ENCODE peak calls at places on chromosomes 13 and 19, in four cellular contexts. K is keratinocyte, F is heart left ventricle, P is pancreas. A is an unnamed sample.

GRCh38 chr19:2255112-2255845 is 938 bp downstream of the JSRP1 start:
- DNase-seq in K (no peak), F (peak; percentile 32), P (no peak), A (no peak)

GRCh38 chr13:51760592-51760991 is 43.4 kb downstream of the DHRS12 start:
- DNase-seq in K (no peak), F (no peak), P (no peak), A (no peak)

GRCh38 chr19:23799321-23799720 is 40.6 kb upstream of the ZNF681 start:
- DNase-seq in K (no peak), F (no peak), P (no peak), A (no peak)

GRCh38 chr13:105735269-105735668 is 800.2 kb downstream of the EFNB2 start:
- DNase-seq in K (no peak), F (no peak), P (no peak), A (no peak)

GRCh38 chr13:76856141-76856571 is 30.0 kb downstream of the KCTD12 start:
- DNase-seq in K (peak; percentile 90), F (no peak), P (no peak), A (no peak)

GRCh38 chr13:21022056-21022693 is 39.2 kb downstream of the LATS2 start:
- DNase-seq in K (no peak), F (no peak), P (no peak), A (no peak)

GRCh38 chr19:18373892-18374629 is 11.9 kb upstream of the GDF15 start:
- DNase-seq in K (peak; percentile 76), F (peak; percentile 93), P (peak; percentile 89), A (peak; percentile 97)

GRCh38 chr19:5001547-5002131 is 32.7 kb downstream of the KDM4B start:
- DNase-seq in K (no peak), F (no peak), P (no peak), A (no peak)

GRCh38 chr19:43450545-43450997 is 14.8 kb downstream of the LYPD3 start:
- DNase-seq in K (no peak), F (no peak), P (no peak), A (no peak)

GRCh38 chr13:33229446-33230177 is 55.9 kb downstream of the STARD13 start:
- DNase-seq in K (no peak), F (no peak), P (no peak), A (no peak)

GRCh38 chr13:111474136-111475002 is 153.9 kb downstream of the TEX29 start:
- DNase-seq in K (no peak), F (no peak), P (no peak), A (no peak)

GRCh38 chr19:33368074-33368864 is 5.2 kb upstream of the CEBPG start:
- DNase-seq in K (peak; percentile 72), F (no peak), P (no peak), A (no peak)

GRCh38 chr19:44904426-44904994 is 1.1 kb upstream of the APOE start:
- DNase-seq in K (no peak), F (no peak), P (no peak), A (no peak)

GRCh38 chr13:33057019-33057785 is 41.0 kb downstream of the KL start:
- DNase-seq in K (no peak), F (no peak), P (no peak), A (no peak)

GRCh38 chr13:28618595-28618994 is 40.3 kb upstream of the POMP start:
- DNase-seq in K (no peak), F (no peak), P (no peak), A (no peak)

GRCh38 chr13:94330552-94331071 is 148.9 kb downstream of the DCT start:
- DNase-seq in K (no peak), F (no peak), P (no peak), A (no peak)

GRCh38 chr19:4742717-4743646 is 19.3 kb upstream of the DPP9 start:
- DNase-seq in K (no peak), F (no peak), P (no peak), A (no peak)

GRCh38 chr19:39126593-39127187 is 1.1 kb downstream of the PAK4 start:
- DNase-seq in K (no peak), F (no peak), P (peak; percentile 79), A (no peak)

GRCh38 chr13:72953391-72953960 is 105.3 kb upstream of the KLF5 start:
- DNase-seq in K (no peak), F (no peak), P (peak; percentile 74), A (peak; percentile 58)

GRCh38 chr13:94333131-94333820 is 146.2 kb downstream of the DCT start:
- DNase-seq in K (no peak), F (no peak), P (no peak), A (no peak)

GRCh38 chr13:29597246-29597645 is 1.8 kb upstream of the SLC7A1 start:
- DNase-seq in K (no peak), F (no peak), P (no peak), A (no peak)

GRCh38 chr13:111337741-111338140 is 17.3 kb downstream of the TEX29 start:
- DNase-seq in K (no peak), F (no peak), P (no peak), A (no peak)

GRCh38 chr19:7229735-7230134 is 64.5 kb downstream of the INSR start:
- DNase-seq in K (no peak), F (no peak), P (no peak), A (no peak)

GRCh38 chr13:73274147-73274546 is 215.3 kb downstream of the KLF5 start:
- DNase-seq in K (no peak), F (no peak), P (no peak), A (no peak)

GRCh38 chr13:31234729-31235128 is 35.0 kb downstream of the B3GLCT start:
- DNase-seq in K (no peak), F (no peak), P (no peak), A (no peak)

GRCh38 chr19:6498294-6499036 is 3.6 kb downstream of the TUBB4A start:
- DNase-seq in K (no peak), F (no peak), P (no peak), A (no peak)

GRCh38 chr19:19644054-19644388 is 564 bp upstream of the GMIP start:
- DNase-seq in K (no peak), F (no peak), P (no peak), A (no peak)
- TF ChIP-seq CTCF in K (no peak), F (peak; percentile 43), P (no peak), A (peak; percentile 45)

GRCh38 chr13:26968431-26969335 is 202.9 kb downstream of the USP12 start:
- DNase-seq in K (no peak), F (peak; percentile 44), P (peak; percentile 80), A (no peak)
- H3K4me1 ChIP-seq in K (no peaks in the 10 kb centered on the region), F (peaks cover 28% of the 10 kb centered on the region), P (peaks cover 38% of the 10 kb centered on the region), A (peaks cover 8% of the 10 kb centered on the region)

GRCh38 chr13:39655569-39656324 is at the start of gene COG6:
- DNase-seq in K (peak; percentile 54), F (peak; percentile 96), P (peak; percentile 83), A (peak; percentile 97)

GRCh38 chr13:39655041-39655568 is 357 bp upstream of the COG6 start:
- DNase-seq in K (no peak), F (no peak), P (no peak), A (no peak)

DNA sequence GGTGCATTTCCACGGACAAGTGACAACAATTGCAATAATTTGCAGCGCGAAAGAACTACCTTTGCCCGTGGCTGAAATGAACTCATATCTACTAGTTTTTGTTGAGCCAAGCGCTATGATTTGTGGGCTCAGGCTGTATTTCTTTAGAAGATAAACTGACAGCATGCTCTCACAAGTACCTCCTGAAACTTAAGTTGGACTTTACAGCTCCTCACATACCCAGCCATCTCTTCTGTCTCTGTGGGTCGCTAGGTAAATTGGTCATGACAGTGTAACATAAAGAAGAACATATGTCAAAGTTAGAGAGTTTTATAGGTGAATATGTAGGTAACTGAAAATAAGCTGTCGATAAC is 839 bp downstream of the COG6 start:
- DNase-seq in K (no peak), F (no peak), P (no peak), A (no peak)
- H3K27ac ChIP-seq in K (peak overlapping the region; percentile 33), F (no peak overlapping the region), P (peak overlapping the region; percentile 77), A (no peak overlapping the region)

GRCh38 chr13:62626771-62627170 is 1211.1 kb upstream of the PCDH20 start:
- DNase-seq in K (no peak), F (no peak), P (no peak), A (no peak)
- TF ChIP-seq CTCF in K (no peak), F (no peak), P (no peak), A (no peak)

DNA sequence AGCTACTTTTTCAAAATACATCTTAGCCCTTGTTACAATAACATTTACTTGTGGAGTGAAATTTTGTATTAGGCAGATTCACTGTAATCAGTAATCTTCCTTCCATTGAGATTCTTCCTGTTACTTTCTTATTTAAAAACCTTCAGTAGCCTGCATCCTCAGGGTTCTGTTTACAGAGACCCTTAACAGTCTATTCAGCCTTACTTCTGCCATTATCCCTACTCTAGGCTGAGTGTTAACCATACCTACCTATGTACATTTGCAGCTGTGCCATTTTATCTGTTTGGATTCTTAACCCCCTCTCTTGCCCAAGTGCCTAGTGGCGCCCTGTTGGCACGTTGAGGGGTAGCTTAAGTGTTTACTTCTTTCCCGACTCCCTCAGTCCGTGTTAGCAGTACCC is 71.9 kb downstream of the LRCH1 start:
- DNase-seq in K (no peak), F (no peak), P (no peak), A (no peak)
- H3K4me1 ChIP-seq in K (peaks cover 11% of the 10 kb centered on the region), F (peaks cover 57% of the 10 kb centered on the region), P (peaks cover 33% of the 10 kb centered on the region), A (peaks cover 13% of the 10 kb centered on the region)

GRCh38 chr19:46356670-46357055 is 9.8 kb downstream of the PPP5C start:
- DNase-seq in K (no peak), F (no peak), P (no peak), A (peak; percentile 29)

GRCh38 chr19:46355234-46355990 is 8.5 kb downstream of the PPP5C start:
- DNase-seq in K (no peak), F (no peak), P (no peak), A (no peak)

GRCh38 chr19:46353730-46354528 is 7.0 kb downstream of the PPP5C start:
- DNase-seq in K (no peak), F (peak; percentile 75), P (no peak), A (no peak)

GRCh38 chr19:46357846-46358583 is 11.1 kb downstream of the PPP5C start:
- DNase-seq in K (no peak), F (no peak), P (no peak), A (no peak)

GRCh38 chr19:46355991-46356669 is 9.2 kb downstream of the PPP5C start:
- DNase-seq in K (no peak), F (no peak), P (no peak), A (no peak)
- H3K27ac ChIP-seq in K (no peak overlapping the region), F (no peak overlapping the region), P (no peak overlapping the region), A (no peak overlapping the region)